ENCODE peak calls at places on chromosomes 13 and 19, in nine cellular contexts. One of them, this sample, is unnamed.
A peak's percentile ranks its signal among the peaks of the same experiment; 100 is the strongest.

GRCh38 chr13:32021785-32022184 is 9.8 kb upstream of the FRY start:
- DNase-seq in H9: no peak
- DNase-seq in AG04450: no peak
- DNase-seq in stomach: no peak
- DNase-seq in mucosa of descending colon: no peak
- DNase-seq in IMR-90: no peak
- DNase-seq in K562: no peak
- DNase-seq in heart right ventricle: no peak
- DNase-seq in endodermal cell: no peak
- DNase-seq in this sample: no peak

GRCh38 chr13:49098198-49098597 is 121.9 kb upstream of the MLNR start:
- DNase-seq in endodermal cell: no peak
- DNase-seq in K562: no peak
- DNase-seq in stomach: no peak
- DNase-seq in IMR-90: peak; percentile 99
- DNase-seq in H9: no peak
- DNase-seq in heart right ventricle: no peak
- DNase-seq in mucosa of descending colon: no peak
- DNase-seq in AG04450: peak; percentile 83
- DNase-seq in this sample: no peak

GRCh38 chr19:55368106-55368505 is 2.2 kb downstream of the IL11 start:
- DNase-seq in stomach: no peak
- DNase-seq in endodermal cell: no peak
- DNase-seq in mucosa of descending colon: no peak
- DNase-seq in K562: no peak
- DNase-seq in AG04450: no peak
- DNase-seq in heart right ventricle: no peak
- DNase-seq in H9: no peak
- DNase-seq in IMR-90: no peak
- DNase-seq in this sample: no peak

GRCh38 chr13:84049442-84049841 is 167.2 kb upstream of the SLITRK1 start:
- DNase-seq in K562: no peak
- DNase-seq in stomach: no peak
- DNase-seq in mucosa of descending colon: no peak
- DNase-seq in heart right ventricle: no peak
- DNase-seq in IMR-90: no peak
- DNase-seq in H9: no peak
- DNase-seq in AG04450: no peak
- DNase-seq in endodermal cell: no peak
- DNase-seq in this sample: no peak

GRCh38 chr13:95636853-95637252 is 7.7 kb downstream of the DZIP1 start:
- DNase-seq in K562: no peak
- DNase-seq in stomach: no peak
- DNase-seq in heart right ventricle: no peak
- DNase-seq in mucosa of descending colon: no peak
- DNase-seq in AG04450: no peak
- DNase-seq in H9: no peak
- DNase-seq in endodermal cell: no peak
- DNase-seq in IMR-90: no peak
- DNase-seq in this sample: no peak

GRCh38 chr19:1259206-1259872 is 9.8 kb upstream of the CIRBP start:
- DNase-seq in stomach: peak; percentile 72
- DNase-seq in K562: no peak
- DNase-seq in AG04450: no peak
- DNase-seq in IMR-90: peak; percentile 51
- DNase-seq in endodermal cell: peak; percentile 92
- DNase-seq in heart right ventricle: peak; percentile 85
- DNase-seq in mucosa of descending colon: peak; percentile 95
- DNase-seq in H9: peak; percentile 90
- DNase-seq in this sample: peak; percentile 56

GRCh38 chr19:2266183-2266993 is 10.2 kb upstream of the JSRP1 start:
- DNase-seq in IMR-90: peak; percentile 75
- DNase-seq in K562: peak; percentile 51
- DNase-seq in heart right ventricle: peak; percentile 86
- DNase-seq in mucosa of descending colon: peak; percentile 96
- DNase-seq in H9: no peak
- DNase-seq in AG04450: peak; percentile 34
- DNase-seq in stomach: peak; percentile 93
- DNase-seq in endodermal cell: no peak
- DNase-seq in this sample: no peak

GRCh38 chr13:66397133-66397532 is 833.0 kb downstream of the PCDH9 start:
- DNase-seq in K562: no peak
- DNase-seq in IMR-90: no peak
- DNase-seq in H9: no peak
- DNase-seq in stomach: no peak
- DNase-seq in AG04450: no peak
- DNase-seq in endodermal cell: no peak
- DNase-seq in heart right ventricle: no peak
- DNase-seq in mucosa of descending colon: no peak
- DNase-seq in this sample: no peak

GRCh38 chr19:33864311-33864850 is 67.7 kb downstream of the KCTD15 start:
- DNase-seq in stomach: peak; percentile 57
- DNase-seq in H9: no peak
- DNase-seq in AG04450: no peak
- DNase-seq in heart right ventricle: no peak
- DNase-seq in mucosa of descending colon: no peak
- DNase-seq in K562: no peak
- DNase-seq in IMR-90: no peak
- DNase-seq in endodermal cell: no peak
- DNase-seq in this sample: no peak

GRCh38 chr13:86174632-86175031 is 375.4 kb upstream of the SLITRK6 start:
- DNase-seq in heart right ventricle: no peak
- DNase-seq in endodermal cell: no peak
- DNase-seq in stomach: no peak
- DNase-seq in K562: no peak
- DNase-seq in H9: no peak
- DNase-seq in IMR-90: no peak
- DNase-seq in AG04450: no peak
- DNase-seq in mucosa of descending colon: no peak
- DNase-seq in this sample: no peak

GRCh38 chr19:1968279-1969175 is 27.6 kb downstream of the CSNK1G2 start:
- DNase-seq in IMR-90: no peak
- DNase-seq in heart right ventricle: no peak
- DNase-seq in stomach: no peak
- DNase-seq in endodermal cell: no peak
- DNase-seq in mucosa of descending colon: no peak
- DNase-seq in AG04450: no peak
- DNase-seq in K562: no peak
- DNase-seq in H9: no peak
- DNase-seq in this sample: no peak

GRCh38 chr19:15297416-15298224 is 34.7 kb downstream of the BRD4 start:
- DNase-seq in IMR-90: peak; percentile 83
- DNase-seq in H9: no peak
- DNase-seq in K562: no peak
- DNase-seq in AG04450: peak; percentile 52
- DNase-seq in stomach: no peak
- DNase-seq in mucosa of descending colon: no peak
- DNase-seq in heart right ventricle: no peak
- DNase-seq in endodermal cell: no peak
- DNase-seq in this sample: no peak

GRCh38 chr19:35254341-35255297 is 5.8 kb downstream of the LSR start:
- DNase-seq in heart right ventricle: no peak
- DNase-seq in AG04450: no peak
- DNase-seq in K562: no peak
- DNase-seq in stomach: no peak
- DNase-seq in IMR-90: no peak
- DNase-seq in H9: no peak
- DNase-seq in mucosa of descending colon: no peak
- DNase-seq in endodermal cell: no peak
- DNase-seq in this sample: no peak

GRCh38 chr13:89205856-89206255 is 1534.7 kb downstream of the SLITRK5 start:
- DNase-seq in mucosa of descending colon: no peak
- DNase-seq in AG04450: no peak
- DNase-seq in H9: no peak
- DNase-seq in IMR-90: no peak
- DNase-seq in endodermal cell: no peak
- DNase-seq in K562: no peak
- DNase-seq in stomach: no peak
- DNase-seq in heart right ventricle: no peak
- DNase-seq in this sample: no peak

GRCh38 chr13:23510979-23511735 is 59.1 kb upstream of the TNFRSF19 start:
- DNase-seq in AG04450: no peak
- DNase-seq in mucosa of descending colon: no peak
- DNase-seq in K562: no peak
- DNase-seq in IMR-90: peak; percentile 75
- DNase-seq in heart right ventricle: no peak
- DNase-seq in stomach: no peak
- DNase-seq in endodermal cell: peak; percentile 53
- DNase-seq in H9: no peak
- DNase-seq in this sample: no peak

GRCh38 chr13:105144936-105145335 is 1390.5 kb downstream of the EFNB2 start:
- DNase-seq in endodermal cell: no peak
- DNase-seq in H9: no peak
- DNase-seq in heart right ventricle: no peak
- DNase-seq in IMR-90: no peak
- DNase-seq in AG04450: no peak
- DNase-seq in stomach: no peak
- DNase-seq in K562: no peak
- DNase-seq in mucosa of descending colon: no peak
- DNase-seq in this sample: no peak

GRCh38 chr19:36821758-36822157 is 16.4 kb downstream of the ZNF790 start:
- DNase-seq in endodermal cell: no peak
- DNase-seq in IMR-90: no peak
- DNase-seq in K562: no peak
- DNase-seq in heart right ventricle: no peak
- DNase-seq in AG04450: no peak
- DNase-seq in mucosa of descending colon: no peak
- DNase-seq in stomach: no peak
- DNase-seq in H9: no peak
- DNase-seq in this sample: no peak
- H3K9me3 ChIP-seq in endodermal cell: peaks cover 96% of the 10 kb centered on the region
- H3K9me3 ChIP-seq in IMR-90: peaks cover 85% of the 10 kb centered on the region
- H3K9me3 ChIP-seq in K562: peaks cover 2% of the 10 kb centered on the region
- H3K9me3 ChIP-seq in heart right ventricle: peaks cover 50% of the 10 kb centered on the region
- H3K9me3 ChIP-seq in AG04450: peaks cover 48% of the 10 kb centered on the region
- H3K9me3 ChIP-seq in mucosa of descending colon: peaks cover 100% of the 10 kb centered on the region
- H3K9me3 ChIP-seq in stomach: peaks cover 82% of the 10 kb centered on the region
- H3K9me3 ChIP-seq in H9: peaks cover 75% of the 10 kb centered on the region
- H3K9me3 ChIP-seq in this sample: peaks cover 45% of the 10 kb centered on the region

GRCh38 chr13:21817878-21818277 is 147.0 kb downstream of the FGF9 start:
- DNase-seq in stomach: no peak
- DNase-seq in AG04450: no peak
- DNase-seq in heart right ventricle: no peak
- DNase-seq in H9: no peak
- DNase-seq in endodermal cell: no peak
- DNase-seq in mucosa of descending colon: no peak
- DNase-seq in IMR-90: no peak
- DNase-seq in K562: no peak
- DNase-seq in this sample: no peak
- H3K9me3 ChIP-seq in stomach: no peaks in the 10 kb centered on the region
- H3K9me3 ChIP-seq in AG04450: peaks cover 16% of the 10 kb centered on the region
- H3K9me3 ChIP-seq in heart right ventricle: no peaks in the 10 kb centered on the region
- H3K9me3 ChIP-seq in H9: no peaks in the 10 kb centered on the region
- H3K9me3 ChIP-seq in endodermal cell: no peaks in the 10 kb centered on the region
- H3K9me3 ChIP-seq in mucosa of descending colon: no peaks in the 10 kb centered on the region
- H3K9me3 ChIP-seq in IMR-90: peaks cover 2% of the 10 kb centered on the region
- H3K9me3 ChIP-seq in K562: no peaks in the 10 kb centered on the region
- H3K9me3 ChIP-seq in this sample: no peaks in the 10 kb centered on the region

GRCh38 chr19:56613639-56614038 is 18.5 kb downstream of the ZNF71 start:
- DNase-seq in IMR-90: no peak
- DNase-seq in mucosa of descending colon: no peak
- DNase-seq in stomach: no peak
- DNase-seq in H9: no peak
- DNase-seq in endodermal cell: no peak
- DNase-seq in heart right ventricle: no peak
- DNase-seq in K562: no peak
- DNase-seq in AG04450: no peak
- DNase-seq in this sample: no peak

GRCh38 chr19:56617531-56617930 is 22.4 kb downstream of the ZNF71 start:
- DNase-seq in IMR-90: no peak
- DNase-seq in heart right ventricle: no peak
- DNase-seq in K562: no peak
- DNase-seq in mucosa of descending colon: no peak
- DNase-seq in stomach: no peak
- DNase-seq in H9: no peak
- DNase-seq in endodermal cell: no peak
- DNase-seq in AG04450: no peak
- DNase-seq in this sample: no peak

GRCh38 chr19:56622374-56622773 is 20.6 kb upstream of the SMIM17 start:
- DNase-seq in stomach: no peak
- DNase-seq in AG04450: no peak
- DNase-seq in IMR-90: no peak
- DNase-seq in H9: no peak
- DNase-seq in mucosa of descending colon: no peak
- DNase-seq in K562: no peak
- DNase-seq in heart right ventricle: no peak
- DNase-seq in endodermal cell: no peak
- DNase-seq in this sample: no peak

GRCh38 chr19:56623006-56623405 is 20.0 kb upstream of the SMIM17 start:
- DNase-seq in K562: no peak
- DNase-seq in stomach: no peak
- DNase-seq in endodermal cell: no peak
- DNase-seq in heart right ventricle: no peak
- DNase-seq in mucosa of descending colon: no peak
- DNase-seq in IMR-90: no peak
- DNase-seq in AG04450: no peak
- DNase-seq in H9: no peak
- DNase-seq in this sample: no peak

DNA sequence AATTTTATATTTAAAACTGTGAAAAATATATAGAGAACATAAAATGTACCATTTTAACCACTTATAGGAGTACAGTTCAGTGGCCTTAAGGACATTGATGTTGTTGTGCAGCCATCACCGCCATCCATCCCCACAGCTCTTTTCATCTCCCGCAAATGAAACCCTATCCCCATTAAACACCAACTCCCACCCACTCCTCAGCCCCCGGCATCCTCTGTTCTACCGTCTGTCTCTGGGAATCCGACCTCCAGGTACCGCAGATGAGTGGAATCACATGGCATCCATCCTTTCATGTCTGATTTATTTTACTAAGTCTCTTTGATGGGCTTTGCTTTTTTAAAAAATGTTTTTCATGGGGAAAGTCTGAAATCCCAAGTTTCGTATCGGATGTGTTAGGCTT is 23.8 kb upstream of the SMIM17 start:
- DNase-seq in endodermal cell: no peak
- DNase-seq in stomach: no peak
- DNase-seq in IMR-90: no peak
- DNase-seq in mucosa of descending colon: no peak
- DNase-seq in heart right ventricle: no peak
- DNase-seq in H9: no peak
- DNase-seq in AG04450: no peak
- DNase-seq in K562: no peak
- DNase-seq in this sample: no peak
- H3K9me3 ChIP-seq in endodermal cell: peaks cover 72% of the 10 kb centered on the region
- H3K9me3 ChIP-seq in stomach: peaks cover 25% of the 10 kb centered on the region
- H3K9me3 ChIP-seq in IMR-90: peaks cover 69% of the 10 kb centered on the region
- H3K9me3 ChIP-seq in mucosa of descending colon: peaks cover 100% of the 10 kb centered on the region
- H3K9me3 ChIP-seq in heart right ventricle: no peaks in the 10 kb centered on the region
- H3K9me3 ChIP-seq in H9: peaks cover 22% of the 10 kb centered on the region
- H3K9me3 ChIP-seq in AG04450: peaks cover 66% of the 10 kb centered on the region
- H3K9me3 ChIP-seq in K562: peaks cover 2% of the 10 kb centered on the region
- H3K9me3 ChIP-seq in this sample: peaks cover 23% of the 10 kb centered on the region

DNA sequence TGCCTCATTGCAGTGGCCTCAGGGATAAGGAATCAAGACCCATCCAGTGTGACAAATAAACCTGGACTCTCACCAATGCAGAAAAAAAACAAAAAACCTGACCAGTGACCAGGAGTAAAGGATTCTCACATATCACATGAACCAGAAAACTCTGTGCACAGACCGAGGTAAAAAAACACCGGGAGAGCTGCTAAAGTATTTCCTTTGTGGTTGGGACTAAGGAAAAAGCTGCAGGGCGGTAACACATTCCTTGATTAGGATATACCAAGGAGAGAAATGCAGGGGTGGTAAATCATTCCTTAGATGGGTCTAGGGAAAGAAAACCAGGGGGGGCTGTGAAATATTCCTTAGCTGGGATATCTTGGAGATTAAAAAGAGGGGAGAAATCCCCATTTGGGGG is 64.8 kb upstream of the ZNF85 start:
- DNase-seq in H9: peak; percentile 41
- DNase-seq in heart right ventricle: no peak
- DNase-seq in IMR-90: no peak
- DNase-seq in K562: no peak
- DNase-seq in endodermal cell: peak; percentile 46
- DNase-seq in mucosa of descending colon: no peak
- DNase-seq in stomach: no peak
- DNase-seq in AG04450: no peak
- DNase-seq in this sample: no peak
- H3K9me3 ChIP-seq in H9: peaks cover 5% of the 10 kb centered on the region
- H3K9me3 ChIP-seq in heart right ventricle: peaks cover 6% of the 10 kb centered on the region
- H3K9me3 ChIP-seq in IMR-90: peaks cover 16% of the 10 kb centered on the region
- H3K9me3 ChIP-seq in K562: no peaks in the 10 kb centered on the region
- H3K9me3 ChIP-seq in endodermal cell: peaks cover 32% of the 10 kb centered on the region
- H3K9me3 ChIP-seq in mucosa of descending colon: peaks cover 70% of the 10 kb centered on the region
- H3K9me3 ChIP-seq in stomach: no peaks in the 10 kb centered on the region
- H3K9me3 ChIP-seq in AG04450: peaks cover 20% of the 10 kb centered on the region
- H3K9me3 ChIP-seq in this sample: peaks cover 2% of the 10 kb centered on the region

This sample was measured in T-helper 17 cell.